ENCODE peak calls at places on chromosome 1, in four cellular contexts. One of them, this sample, is unnamed.

GRCh38 chr1:110750446-110751029 is 75.8 kb upstream of the KCNA3 start:
- DNase-seq in heart right ventricle: no peak
- DNase-seq in smooth muscle cell of the brain vasculature: no peak
- DNase-seq in HEK293T: no peak
- DNase-seq in this sample: no peak

GRCh38 chr1:156828414-156829085 is 11.9 kb upstream of the SH2D2A start:
- DNase-seq in smooth muscle cell of the brain vasculature: no peak
- DNase-seq in heart right ventricle: no peak
- DNase-seq in HEK293T: no peak
- DNase-seq in this sample: no peak

GRCh38 chr1:38071530-38072266 is 25.1 kb upstream of the POU3F1 start:
- DNase-seq in smooth muscle cell of the brain vasculature: no peak
- DNase-seq in heart right ventricle: no peak
- DNase-seq in HEK293T: peak; percentile 60
- DNase-seq in this sample: no peak

GRCh38 chr1:28582248-28582615 is 9.8 kb upstream of the RAB42 start:
- DNase-seq in heart right ventricle: no peak
- DNase-seq in HEK293T: peak; percentile 56
- DNase-seq in smooth muscle cell of the brain vasculature: no peak
- DNase-seq in this sample: no peak

GRCh38 chr1:248618119-248618518 is 16.8 kb downstream of the OR2T11 start:
- DNase-seq in heart right ventricle: no peak
- DNase-seq in smooth muscle cell of the brain vasculature: no peak
- DNase-seq in HEK293T: no peak
- DNase-seq in this sample: no peak

GRCh38 chr1:17168480-17168878 is 36.4 kb upstream of the PADI1 start:
- DNase-seq in HEK293T: no peak
- DNase-seq in heart right ventricle: no peak
- DNase-seq in smooth muscle cell of the brain vasculature: peak; percentile 67
- DNase-seq in this sample: peak; percentile 24

GRCh38 chr1:204043680-204044079 is 29.2 kb upstream of the SOX13 start:
- DNase-seq in HEK293T: no peak
- DNase-seq in heart right ventricle: peak; percentile 17
- DNase-seq in smooth muscle cell of the brain vasculature: no peak
- DNase-seq in this sample: no peak

GRCh38 chr1:93758842-93759515 is 77.3 kb upstream of the BCAR3 start:
- DNase-seq in heart right ventricle: no peak
- DNase-seq in HEK293T: no peak
- DNase-seq in smooth muscle cell of the brain vasculature: no peak
- DNase-seq in this sample: peak; percentile 66

GRCh38 chr1:76314730-76315129 is 240.2 kb downstream of the ST6GALNAC3 start:
- DNase-seq in heart right ventricle: no peak
- DNase-seq in smooth muscle cell of the brain vasculature: no peak
- DNase-seq in HEK293T: no peak
- DNase-seq in this sample: no peak

GRCh38 chr1:175314300-175314699 is 121.7 kb upstream of the KIAA0040 start:
- DNase-seq in HEK293T: no peak
- DNase-seq in smooth muscle cell of the brain vasculature: no peak
- DNase-seq in heart right ventricle: no peak
- DNase-seq in this sample: no peak

GRCh38 chr1:113835686-113836290 is 23.5 kb upstream of the RSBN1 start:
- DNase-seq in heart right ventricle: no peak
- DNase-seq in smooth muscle cell of the brain vasculature: peak; percentile 49
- DNase-seq in HEK293T: peak; percentile 33
- DNase-seq in this sample: peak; percentile 27

GRCh38 chr1:205633421-205633976 is 1.7 kb upstream of the ELK4 start:
- DNase-seq in HEK293T: no peak
- DNase-seq in smooth muscle cell of the brain vasculature: no peak
- DNase-seq in heart right ventricle: no peak
- DNase-seq in this sample: no peak

GRCh38 chr1:178438432-178438831 is 58.3 kb downstream of the CLEC20A start:
- DNase-seq in smooth muscle cell of the brain vasculature: no peak
- DNase-seq in heart right ventricle: no peak
- DNase-seq in HEK293T: no peak
- DNase-seq in this sample: no peak

GRCh38 chr1:166086113-166086908 is 80.5 kb downstream of the FAM78B start:
- DNase-seq in heart right ventricle: no peak
- DNase-seq in HEK293T: no peak
- DNase-seq in smooth muscle cell of the brain vasculature: no peak
- DNase-seq in this sample: no peak

GRCh38 chr1:243343970-243344749 is 88.3 kb downstream of the SDCCAG8 start:
- DNase-seq in HEK293T: peak; percentile 50
- DNase-seq in heart right ventricle: no peak
- DNase-seq in smooth muscle cell of the brain vasculature: no peak
- DNase-seq in this sample: no peak

This sample was measured in NCI-H226.